ENCODE peak calls at places on chromosomes 11 and 22, in five cellular contexts. One of them, this sample, is unnamed.

GRCh38 chr22:35733742-35734516 is 16.3 kb downstream of the APOL5 start:
- DNase-seq in fibroblast of mammary gland: no peak
- DNase-seq in tibial artery: no peak
- DNase-seq in epithelial cell of proximal tubule: no peak
- DNase-seq in thoracic aorta: no peak
- DNase-seq in this sample: no peak

GRCh38 chr11:123450593-123450992 is 20.5 kb downstream of the GRAMD1B start:
- DNase-seq in fibroblast of mammary gland: peak; percentile 20
- DNase-seq in tibial artery: no peak
- DNase-seq in epithelial cell of proximal tubule: no peak
- DNase-seq in thoracic aorta: no peak
- DNase-seq in this sample: no peak

GRCh38 chr22:24181088-24181995 is at the start of gene SUSD2:
- DNase-seq in fibroblast of mammary gland: no peak
- DNase-seq in tibial artery: no peak
- DNase-seq in epithelial cell of proximal tubule: no peak
- DNase-seq in thoracic aorta: no peak
- DNase-seq in this sample: no peak

GRCh38 chr11:116946414-116946813 is 109.0 kb upstream of the APOA1 start:
- DNase-seq in fibroblast of mammary gland: no peak
- DNase-seq in tibial artery: no peak
- DNase-seq in epithelial cell of proximal tubule: no peak
- DNase-seq in thoracic aorta: no peak
- DNase-seq in this sample: no peak

GRCh38 chr11:128289048-128289447 is 298.3 kb downstream of the ETS1 start:
- DNase-seq in fibroblast of mammary gland: no peak
- DNase-seq in tibial artery: no peak
- DNase-seq in epithelial cell of proximal tubule: no peak
- DNase-seq in thoracic aorta: no peak
- DNase-seq in this sample: no peak

GRCh38 chr11:114075891-114076441 is 16.5 kb downstream of the ZBTB16 start:
- DNase-seq in fibroblast of mammary gland: peak; percentile 92
- DNase-seq in tibial artery: no peak
- DNase-seq in epithelial cell of proximal tubule: no peak
- DNase-seq in thoracic aorta: no peak
- DNase-seq in this sample: no peak

GRCh38 chr11:80958414-80958813 is 1517.6 kb upstream of the TENM4 start:
- DNase-seq in fibroblast of mammary gland: peak; percentile 94
- DNase-seq in tibial artery: no peak
- DNase-seq in epithelial cell of proximal tubule: peak; percentile 33
- DNase-seq in thoracic aorta: no peak
- DNase-seq in this sample: peak; percentile 9

GRCh38 chr11:723120-723883 is 17.3 kb downstream of the EPS8L2 start:
- DNase-seq in fibroblast of mammary gland: peak; percentile 62
- DNase-seq in tibial artery: no peak
- DNase-seq in epithelial cell of proximal tubule: no peak
- DNase-seq in thoracic aorta: no peak
- DNase-seq in this sample: no peak

GRCh38 chr11:102807921-102808320 is 10.0 kb upstream of the MMP1 start:
- DNase-seq in fibroblast of mammary gland: peak; percentile 21
- DNase-seq in tibial artery: no peak
- DNase-seq in epithelial cell of proximal tubule: no peak
- DNase-seq in thoracic aorta: no peak
- DNase-seq in this sample: no peak

GRCh38 chr11:8732748-8733241 is 50.2 kb downstream of the RPL27A start:
- DNase-seq in fibroblast of mammary gland: peak; percentile 85
- DNase-seq in tibial artery: peak; percentile 96
- DNase-seq in epithelial cell of proximal tubule: no peak
- DNase-seq in thoracic aorta: peak; percentile 82
- DNase-seq in this sample: no peak

DNA sequence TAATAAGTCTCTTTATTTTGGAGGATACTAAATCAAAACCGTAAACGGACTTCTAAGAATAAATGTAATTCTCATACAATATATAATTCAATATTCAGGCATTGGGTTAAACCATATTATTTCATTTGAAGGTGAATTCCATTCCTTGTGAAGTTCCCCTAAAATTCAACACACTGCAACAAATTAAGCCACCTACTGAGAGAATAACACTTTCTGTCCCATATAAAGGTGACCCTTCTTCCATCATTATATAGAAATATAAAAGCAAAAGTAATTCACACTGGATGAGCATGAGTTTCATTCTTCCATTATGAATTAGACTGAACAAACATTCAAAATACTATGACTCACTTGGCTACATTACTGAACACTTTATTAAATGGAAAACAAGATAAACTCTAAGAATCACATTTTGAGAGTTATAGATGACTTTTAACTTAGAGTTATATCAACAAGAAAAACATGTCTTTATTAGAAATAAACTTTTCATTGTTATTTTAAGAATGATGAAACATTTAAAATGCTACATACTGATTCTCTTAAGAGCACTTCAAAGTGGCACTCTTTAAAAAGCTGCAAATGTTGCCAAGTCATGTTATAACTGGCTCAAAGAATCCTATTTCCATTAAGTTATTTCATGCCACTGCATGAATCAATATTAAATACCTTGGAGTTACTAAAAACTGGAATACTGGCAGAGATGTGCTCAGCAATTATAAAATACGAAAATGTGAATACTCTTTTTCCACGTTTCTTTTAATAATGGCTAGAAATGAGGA is 2.7 kb downstream of the SESN3 start:
- DNase-seq in fibroblast of mammary gland: peak; percentile 42
- DNase-seq in tibial artery: no peak
- DNase-seq in epithelial cell of proximal tubule: no peak
- DNase-seq in thoracic aorta: no peak
- DNase-seq in this sample: no peak
- H3K4me3 ChIP-seq in fibroblast of mammary gland: no peak overlapping the region
- H3K4me3 ChIP-seq in tibial artery: peak overlapping the region; percentile 96
- H3K4me3 ChIP-seq in epithelial cell of proximal tubule: no peak overlapping the region
- H3K4me3 ChIP-seq in thoracic aorta: peak overlapping the region; percentile 97
- H3K4me3 ChIP-seq in this sample: no peak overlapping the region

GRCh38 chr11:67369801-67370284 is 3.6 kb downstream of the CLCF1 start:
- DNase-seq in fibroblast of mammary gland: no peak
- DNase-seq in tibial artery: no peak
- DNase-seq in epithelial cell of proximal tubule: no peak
- DNase-seq in thoracic aorta: no peak
- DNase-seq in this sample: no peak
- TF ChIP-seq CTCF in fibroblast of mammary gland: no peak
- TF ChIP-seq CTCF in tibial artery: no peak
- TF ChIP-seq CTCF in epithelial cell of proximal tubule: no peak
- TF ChIP-seq CTCF in thoracic aorta: no peak
- TF ChIP-seq CTCF in this sample: no peak

GRCh38 chr22:31160328-31160978 is 471 bp downstream of the RNF185 start:
- DNase-seq in fibroblast of mammary gland: no peak
- DNase-seq in tibial artery: no peak
- DNase-seq in epithelial cell of proximal tubule: no peak
- DNase-seq in thoracic aorta: no peak
- DNase-seq in this sample: no peak

GRCh38 chr22:31155425-31155824 is 4.6 kb upstream of the RNF185 start:
- DNase-seq in fibroblast of mammary gland: peak; percentile 23
- DNase-seq in tibial artery: no peak
- DNase-seq in epithelial cell of proximal tubule: no peak
- DNase-seq in thoracic aorta: no peak
- DNase-seq in this sample: peak; percentile 23

GRCh38 chr22:31162015-31162765 is 2.2 kb downstream of the RNF185 start:
- DNase-seq in fibroblast of mammary gland: no peak
- DNase-seq in tibial artery: no peak
- DNase-seq in epithelial cell of proximal tubule: no peak
- DNase-seq in thoracic aorta: no peak
- DNase-seq in this sample: no peak

DNA sequence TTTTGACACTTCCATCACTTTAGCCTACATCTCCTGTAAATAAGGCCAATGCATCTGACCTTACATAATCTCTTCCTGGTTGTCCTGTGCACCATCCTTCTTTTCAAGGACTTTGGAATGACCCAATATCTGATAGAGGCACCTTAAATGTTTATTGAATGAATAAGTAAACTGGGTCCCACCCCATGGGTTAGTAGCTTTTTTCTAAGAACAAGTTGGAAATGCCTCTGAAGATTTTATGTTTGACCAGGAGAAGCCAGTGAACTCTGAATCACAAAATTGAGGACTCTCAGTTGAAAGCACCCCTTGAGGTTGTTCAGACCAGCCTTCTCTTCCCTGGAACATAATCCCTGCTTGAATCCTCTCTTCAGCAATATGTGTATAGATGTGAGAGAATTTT is 1.4 kb downstream of the RNF185 start:
- DNase-seq in fibroblast of mammary gland: no peak
- DNase-seq in tibial artery: no peak
- DNase-seq in epithelial cell of proximal tubule: no peak
- DNase-seq in thoracic aorta: no peak
- DNase-seq in this sample: no peak
- H3K4me3 ChIP-seq in fibroblast of mammary gland: peak overlapping the region; percentile 74
- H3K4me3 ChIP-seq in tibial artery: peak overlapping the region; percentile 65
- H3K4me3 ChIP-seq in epithelial cell of proximal tubule: peak overlapping the region; percentile 97
- H3K4me3 ChIP-seq in thoracic aorta: peak overlapping the region; percentile 75
- H3K4me3 ChIP-seq in this sample: peak overlapping the region; percentile 93

DNA sequence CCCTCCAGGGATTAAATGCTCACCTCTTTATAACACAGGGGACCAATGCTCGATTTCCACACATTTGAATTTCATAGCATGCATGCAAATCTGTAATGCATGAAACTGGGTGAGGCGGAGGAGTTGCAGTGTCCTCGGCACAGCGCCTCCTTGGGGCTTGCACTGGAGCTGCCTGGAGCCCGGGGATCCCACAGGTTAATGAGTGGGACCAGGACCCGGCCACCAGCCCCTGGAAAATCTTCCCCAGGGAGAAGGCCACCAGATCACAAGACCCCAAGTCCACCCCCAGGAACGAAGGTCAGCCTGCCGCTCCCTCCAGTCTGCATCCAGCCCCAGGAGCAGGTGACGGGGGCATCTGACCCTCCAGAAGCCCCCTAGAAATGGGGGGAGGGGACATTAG is 119.1 kb downstream of the MN1 start:
- DNase-seq in fibroblast of mammary gland: no peak
- DNase-seq in tibial artery: no peak
- DNase-seq in epithelial cell of proximal tubule: no peak
- DNase-seq in thoracic aorta: no peak
- DNase-seq in this sample: no peak
- TF ChIP-seq CTCF in fibroblast of mammary gland: peak; percentile 1
- TF ChIP-seq CTCF in tibial artery: no peak
- TF ChIP-seq CTCF in epithelial cell of proximal tubule: no peak
- TF ChIP-seq CTCF in thoracic aorta: no peak
- TF ChIP-seq CTCF in this sample: no peak

DNA sequence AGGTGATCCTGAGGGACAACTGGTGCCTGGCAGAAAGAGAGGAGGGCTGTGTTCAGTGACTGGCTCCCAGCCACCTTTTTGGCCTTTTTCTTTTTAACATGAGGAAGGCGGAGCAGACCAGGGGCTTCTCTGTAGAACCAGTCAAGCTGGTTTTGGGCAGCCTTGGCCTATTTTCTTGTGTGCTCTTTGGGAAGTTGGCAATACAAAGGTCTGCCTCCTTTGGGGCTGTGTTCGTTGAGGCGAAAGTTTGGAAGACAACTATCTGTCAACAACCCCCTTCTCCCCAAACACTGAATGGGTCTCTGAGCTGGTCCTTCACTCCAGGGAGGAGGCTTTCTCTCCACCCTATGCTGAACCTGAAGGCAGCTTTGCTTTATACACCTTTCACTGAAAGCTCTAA is 8.5 kb downstream of the MARK2 start:
- DNase-seq in fibroblast of mammary gland: no peak
- DNase-seq in tibial artery: no peak
- DNase-seq in epithelial cell of proximal tubule: no peak
- DNase-seq in thoracic aorta: no peak
- DNase-seq in this sample: no peak
- H3K4me3 ChIP-seq in fibroblast of mammary gland: no peak overlapping the region
- H3K4me3 ChIP-seq in tibial artery: no peak overlapping the region
- H3K4me3 ChIP-seq in epithelial cell of proximal tubule: no peak overlapping the region
- H3K4me3 ChIP-seq in thoracic aorta: no peak overlapping the region
- H3K4me3 ChIP-seq in this sample: no peak overlapping the region